ENCODE peak calls at places on chromosome 20, in ten cellular contexts. Y is stomach, O is lower leg skin, U is thyroid gland, V is sigmoid colon, D is NB4, H is H1, J is adrenal gland, Z is breast epithelium, P is heart left ventricle. N is an unnamed sample.

GRCh38 chr20:51446656-51447055 is 95.9 kb downstream of the NFATC2 start:
- DNase-seq in Y (no peak), O (no peak), U (no peak), V (peak), D (no peak), H (no peak), J (peak), Z (no peak), P (peak), N (no peak)

GRCh38 chr20:52439385-52439784 is 247.8 kb upstream of the ZFP64 start:
- DNase-seq in Y (no peak), O (no peak), U (no peak), V (no peak), D (no peak), H (no peak), J (no peak), Z (no peak), P (no peak), N (no peak)

GRCh38 chr20:57224641-57225138 is 41.8 kb downstream of the BMP7 start:
- DNase-seq in Y (no peak), O (peak), U (no peak), V (no peak), D (no peak), H (no peak), J (no peak), Z (no peak), P (no peak), N (no peak)

GRCh38 chr20:60105404-60105803 is 147.2 kb downstream of the CDH26 start:
- DNase-seq in Y (no peak), O (no peak), U (no peak), V (no peak), D (peak), H (no peak), J (no peak), Z (no peak), P (no peak), N (no peak)

GRCh38 chr20:50464026-50464724 is 46.0 kb upstream of the PTPN1 start:
- DNase-seq in Y (peak), O (peak), U (peak), V (peak), D (peak), H (peak), J (peak), Z (peak), P (peak), N (peak)

GRCh38 chr20:44187054-44187762 is at the start of gene JPH2:
- DNase-seq in Y (peak), O (peak), U (peak), V (peak), D (no peak), H (peak), J (peak), Z (peak), P (peak), N (no peak)

GRCh38 chr20:50594591-50595432 is 84.6 kb downstream of the PTPN1 start:
- DNase-seq in Y (no peak), O (no peak), U (no peak), V (no peak), D (peak), H (no peak), J (no peak), Z (no peak), P (no peak), N (no peak)

GRCh38 chr20:5719861-5720401 is 30.3 kb upstream of the SHLD1 start:
- DNase-seq in Y (no peak), O (no peak), U (no peak), V (no peak), D (peak), H (no peak), J (peak), Z (no peak), P (no peak), N (peak)

GRCh38 chr20:1633535-1633934 is 13.7 kb upstream of the SIRPB1 start:
- DNase-seq in Y (no peak), O (no peak), U (no peak), V (no peak), D (peak), H (no peak), J (no peak), Z (no peak), P (no peak), N (no peak)

GRCh38 chr20:6533321-6533720 is 234.2 kb upstream of the BMP2 start:
- DNase-seq in Y (no peak), O (no peak), U (no peak), V (no peak), D (peak), H (no peak), J (no peak), Z (no peak), P (no peak), N (no peak)

GRCh38 chr20:11783102-11783861 is 134.4 kb upstream of the BTBD3 start:
- DNase-seq in Y (no peak), O (no peak), U (no peak), V (no peak), D (no peak), H (no peak), J (no peak), Z (no peak), P (no peak), N (no peak)

GRCh38 chr20:19120569-19120968 is 91.9 kb upstream of the SLC24A3 start:
- DNase-seq in Y (no peak), O (no peak), U (no peak), V (no peak), D (no peak), H (no peak), J (no peak), Z (no peak), P (no peak), N (no peak)

GRCh38 chr20:43710370-43711044 is 16.3 kb downstream of the GTSF1L start:
- DNase-seq in Y (no peak), O (no peak), U (no peak), V (no peak), D (no peak), H (no peak), J (no peak), Z (no peak), P (no peak), N (no peak)

GRCh38 chr20:2691663-2692035 is 931 bp upstream of the EBF4 start:
- DNase-seq in Y (no peak), O (no peak), U (peak), V (no peak), D (no peak), H (no peak), J (no peak), Z (no peak), P (no peak), N (no peak)

GRCh38 chr20:278607-279571 is 11.7 kb downstream of the C20orf96 start:
- DNase-seq in Y (no peak), O (no peak), U (no peak), V (no peak), D (no peak), H (peak), J (no peak), Z (no peak), P (peak), N (no peak)

GRCh38 chr20:54131675-54132611 is 41.8 kb downstream of the CYP24A1 start:
- DNase-seq in Y (no peak), O (no peak), U (no peak), V (no peak), D (no peak), H (no peak), J (no peak), Z (no peak), P (no peak), N (no peak)

GRCh38 chr20:54134445-54135220 is 39.2 kb downstream of the CYP24A1 start:
- DNase-seq in Y (no peak), O (no peak), U (no peak), V (no peak), D (no peak), H (no peak), J (no peak), Z (no peak), P (no peak), N (no peak)

GRCh38 chr20:54133434-54134427 is 40.1 kb downstream of the CYP24A1 start:
- DNase-seq in Y (no peak), O (no peak), U (peak), V (no peak), D (no peak), H (no peak), J (no peak), Z (peak), P (no peak), N (no peak)

GRCh38 chr20:54129350-54129749 is 44.4 kb downstream of the CYP24A1 start:
- DNase-seq in Y (no peak), O (no peak), U (no peak), V (no peak), D (no peak), H (no peak), J (no peak), Z (no peak), P (no peak), N (no peak)

GRCh38 chr20:54132612-54133433 is 41.0 kb downstream of the CYP24A1 start:
- DNase-seq in Y (no peak), O (peak), U (peak), V (peak), D (peak), H (no peak), J (no peak), Z (peak), P (no peak), N (no peak)
- TF ChIP-seq POLR2A in Y (no peak), O (no peak), U (no peak), V (no peak), D (no peak), H (no peak), J (no peak), Z (peak), P (no peak), N (no peak)

DNA sequence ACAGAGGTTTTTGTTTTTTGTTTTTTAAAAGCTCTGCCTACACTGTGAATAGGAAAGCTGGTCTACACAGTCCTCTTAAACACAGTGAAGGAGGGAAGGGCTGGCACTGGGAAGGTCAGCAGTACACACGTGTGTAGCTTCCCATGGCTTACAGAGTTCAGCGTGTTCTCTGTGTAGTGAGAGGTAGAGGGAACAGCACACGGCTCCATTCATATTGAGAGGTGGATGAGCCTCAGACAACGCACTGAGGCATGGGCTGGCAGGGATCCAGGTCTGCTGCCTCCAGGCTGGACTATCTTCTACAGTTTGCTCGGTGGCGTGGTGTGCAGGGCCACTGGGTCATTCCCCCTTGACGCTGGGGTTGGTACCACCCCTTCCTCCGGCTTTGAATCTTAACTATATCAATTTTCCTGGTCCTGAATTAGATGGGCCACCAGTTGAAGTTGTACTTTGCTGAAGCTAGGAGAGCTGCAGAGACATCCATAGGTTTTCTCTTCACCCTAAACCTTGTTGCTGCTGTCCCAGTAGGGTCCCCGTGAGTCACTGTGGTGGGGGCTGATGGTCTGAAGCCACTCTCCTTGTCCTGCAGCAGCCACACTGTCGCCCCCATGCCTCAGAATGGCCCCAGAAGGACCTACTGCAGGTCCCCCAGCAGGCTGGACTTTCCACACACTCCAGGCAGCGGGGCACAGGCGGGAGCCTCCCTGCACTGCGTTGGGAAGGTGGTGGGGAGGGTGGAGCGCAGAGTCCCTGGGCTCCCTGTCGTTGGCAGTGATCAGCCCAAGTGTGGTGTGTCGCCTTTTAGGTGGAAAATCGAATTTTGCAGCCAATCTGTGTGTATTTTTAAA is 2.0 kb downstream of the ARFGAP1 start:
- DNase-seq in Y (no peak), O (no peak), U (no peak), V (no peak), D (no peak), H (no peak), J (no peak), Z (no peak), P (no peak), N (no peak)
- TF ChIP-seq POLR2A in Y (no peak), O (no peak), U (no peak), V (no peak), D (no peak), H (no peak), J (no peak), Z (no peak), P (no peak), N (no peak)

GRCh38 chr20:31566332-31566657 is 38.8 kb upstream of the ID1 start:
- DNase-seq in Y (no peak), O (no peak), U (peak), V (no peak), D (no peak), H (no peak), J (no peak), Z (no peak), P (no peak), N (no peak)
- TF ChIP-seq POLR2A in Y (no peak), O (no peak), U (no peak), V (no peak), D (no peak), H (no peak), J (no peak), Z (no peak), P (no peak), N (no peak)

DNA sequence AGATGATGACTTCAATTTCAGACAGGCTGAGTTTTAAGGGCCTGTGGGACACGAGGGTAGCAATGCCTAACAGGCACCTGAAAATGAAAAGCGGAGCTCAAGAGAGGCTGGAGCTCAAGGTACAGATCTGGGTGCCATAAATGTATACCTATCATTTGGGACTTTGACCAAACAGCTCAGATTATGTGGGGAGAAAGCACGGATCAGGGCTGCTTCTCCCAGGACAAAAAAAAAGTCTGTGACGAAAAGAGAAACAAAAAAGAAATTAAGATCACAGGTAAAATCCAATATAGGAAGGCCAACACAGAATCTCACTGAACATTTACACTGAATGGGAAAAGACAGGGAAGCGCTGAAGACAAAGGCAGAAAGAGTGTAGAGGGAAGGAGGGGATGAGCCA is 1.9 kb downstream of the PRELID3B start:
- DNase-seq in Y (no peak), O (no peak), U (no peak), V (no peak), D (no peak), H (no peak), J (no peak), Z (no peak), P (no peak), N (no peak)
- TF ChIP-seq POLR2A in Y (no peak), O (no peak), U (no peak), V (no peak), D (no peak), H (no peak), J (no peak), Z (no peak), P (no peak), N (no peak)

GRCh38 chr20:63977392-63978276 is 1.8 kb downstream of the SAMD10 start:
- DNase-seq in Y (no peak), O (no peak), U (no peak), V (peak), D (peak), H (no peak), J (peak), Z (no peak), P (no peak), N (peak)
- TF ChIP-seq POLR2A in Y (no peak), O (no peak), U (no peak), V (no peak), D (no peak), H (no peak), J (no peak), Z (no peak), P (no peak), N (no peak)

N was measured in erythroblast.